ENCODE peak calls at places on chromosomes 2 and 18, in six cellular contexts. T, G, A, C, Y and M are unnamed samples.

GRCh38 chr2:20103514-20103913 is 52.1 kb upstream of the LAPTM4A start:
- DNase-seq in T (no peak), G (no peak), A (no peak), C (no peak), Y (no peak), M (no peak)

GRCh38 chr18:32093523-32093922 is 1.8 kb downstream of the RNF138 start:
- DNase-seq in T (no peak), G (no peak), A (no peak), C (peak), Y (no peak), M (no peak)

GRCh38 chr18:79943608-79944125 is 7.8 kb downstream of the SLC66A2 start:
- DNase-seq in T (no peak), G (no peak), A (no peak), C (no peak), Y (no peak), M (no peak)

GRCh38 chr2:121335294-121336290 is 50.6 kb upstream of the TFCP2L1 start:
- DNase-seq in T (no peak), G (no peak), A (no peak), C (peak), Y (no peak), M (no peak)

GRCh38 chr2:109614715-109615636 is 812 bp downstream of the SOWAHC start:
- DNase-seq in T (peak), G (no peak), A (no peak), C (no peak), Y (no peak), M (peak)

GRCh38 chr2:38178556-38179419 is 102.8 kb upstream of the CYP1B1 start:
- DNase-seq in T (no peak), G (peak), A (no peak), C (no peak), Y (no peak), M (no peak)

GRCh38 chr18:38576349-38576748 is 1010.8 kb upstream of the CELF4 start:
- DNase-seq in T (no peak), G (no peak), A (no peak), C (no peak), Y (no peak), M (no peak)

GRCh38 chr18:62839874-62840713 is 124.8 kb downstream of the PHLPP1 start:
- DNase-seq in T (no peak), G (no peak), A (no peak), C (no peak), Y (no peak), M (no peak)

GRCh38 chr2:84946204-84947009 is 24.6 kb upstream of the KCMF1 start:
- DNase-seq in T (no peak), G (peak), A (no peak), C (peak), Y (no peak), M (no peak)